ENCODE peak calls at places on chromosomes 12 and 14, in six cellular contexts. B is K562, H is GM12878, A is HCT116, C is HepG2, F is H1. Q is an unnamed sample.
A peak's percentile ranks its signal among the peaks of the same experiment; 100 is the strongest.

GRCh38 chr12:123102781-123103503 is 47.9 kb downstream of the PITPNM2 start:
- DNase-seq in C (no peak), B (no peak), H (no peak), F (no peak), A (no peak), Q (no peak)

GRCh38 chr12:75850751-75851462 is 180.7 kb downstream of the PHLDA1 start:
- DNase-seq in F (no peak), B (no peak), H (no peak), A (no peak), C (no peak), Q (no peak)

GRCh38 chr12:12983420-12984035 is 16.5 kb downstream of the HEBP1 start:
- DNase-seq in F (no peak), B (peak; percentile 29), H (no peak), C (peak; percentile 30), A (peak; percentile 33), Q (no peak)

GRCh38 chr12:913919-914718 is 35.4 kb downstream of the RAD52 start:
- DNase-seq in A (no peak), F (no peak), H (no peak), C (no peak), B (no peak), Q (no peak)

GRCh38 chr12:31966558-31967205 is 7.5 kb downstream of the RESF1 start:
- DNase-seq in F (no peak), C (no peak), H (no peak), B (no peak), A (no peak), Q (no peak)

GRCh38 chr12:13211191-13211858 is 14.8 kb downstream of the EMP1 start:
- DNase-seq in B (no peak), C (no peak), F (no peak), A (no peak), H (no peak), Q (no peak)

GRCh38 chr12:3732901-3733300 is 20.0 kb downstream of the CRACR2A start:
- DNase-seq in B (no peak), C (no peak), H (no peak), A (no peak), F (no peak), Q (no peak)

GRCh38 chr12:71415336-71416231 is 24.0 kb upstream of the LGR5 start:
- DNase-seq in B (peak; percentile 68), H (peak; percentile 7), A (peak; percentile 42), F (no peak), C (peak; percentile 60), Q (peak; percentile 58)

GRCh38 chr12:49260165-49260564 is 4.7 kb upstream of the TUBA1C start:
- DNase-seq in F (no peak), C (no peak), B (no peak), H (no peak), A (no peak), Q (no peak)

GRCh38 chr14:22002860-22003284 is 329.3 kb upstream of the OR4E1 start:
- DNase-seq in C (no peak), B (peak; percentile 40), F (no peak), A (peak; percentile 16), H (no peak), Q (no peak)

GRCh38 chr12:49043241-49043640 is 17.4 kb downstream of the KMT2D start:
- DNase-seq in A (no peak), C (no peak), B (no peak), H (no peak), F (no peak), Q (no peak)

GRCh38 chr14:36424478-36425102 is 95.4 kb downstream of the NKX2-1 start:
- DNase-seq in C (no peak), H (no peak), F (no peak), B (no peak), A (no peak), Q (no peak)

GRCh38 chr12:87509233-87509820 is 519.9 kb downstream of the C12orf50 start:
- DNase-seq in C (no peak), B (no peak), A (peak; percentile 44), H (no peak), F (no peak), Q (no peak)

GRCh38 chr12:108838194-108839010 is 19.0 kb downstream of the SSH1 start:
- DNase-seq in B (peak; percentile 89), C (peak; percentile 80), F (peak; percentile 73), H (peak; percentile 91), A (peak; percentile 97), Q (peak; percentile 73)

GRCh38 chr12:48446372-48446771 is 26.0 kb upstream of the ANP32D start:
- DNase-seq in F (no peak), A (no peak), B (no peak), C (no peak), H (no peak), Q (no peak)

GRCh38 chr14:82911930-82912329 is 1378.3 kb upstream of the SEL1L start:
- DNase-seq in B (no peak), A (no peak), F (no peak), C (no peak), H (no peak), Q (no peak)

GRCh38 chr12:6950944-6951540 is at the start of gene PTPN6:
- DNase-seq in C (no peak), H (no peak), A (no peak), B (no peak), F (no peak), Q (no peak)

GRCh38 chr14:103427485-103428443 is 42.5 kb downstream of the MARK3 start:
- DNase-seq in B (peak; percentile 92), F (peak; percentile 15), A (no peak), C (no peak), H (peak; percentile 36), Q (no peak)

GRCh38 chr12:99916555-99916954 is 68.2 kb downstream of the ANKS1B start:
- DNase-seq in B (no peak), F (no peak), H (no peak), C (no peak), A (no peak), Q (no peak)

GRCh38 chr12:60266381-60266852 is 670.6 kb downstream of the SLC16A7 start:
- DNase-seq in C (peak; percentile 76), B (no peak), A (peak; percentile 6), F (no peak), H (no peak), Q (no peak)

GRCh38 chr12:79347852-79348251 is 342.9 kb downstream of the PAWR start:
- DNase-seq in F (no peak), B (no peak), A (no peak), H (no peak), C (no peak), Q (no peak)

GRCh38 chr12:79344855-79345840 is 345.6 kb downstream of the PAWR start:
- DNase-seq in C (peak; percentile 59), A (peak; percentile 58), B (peak; percentile 41), H (peak; percentile 2), F (peak; percentile 25), Q (peak; percentile 57)
- TF ChIP-seq ZNF274 in C (no peak), A (no peak), B (no peak), H (no peak), F (no peak), Q (no peak)

GRCh38 chr14:96167224-96168148 is 37.2 kb upstream of the BDKRB2 start:
- DNase-seq in H (no peak), B (no peak), A (no peak), F (no peak), C (no peak), Q (peak; percentile 9)

GRCh38 chr14:96166475-96167223 is 38.0 kb upstream of the BDKRB2 start:
- DNase-seq in C (no peak), H (no peak), A (no peak), F (no peak), B (no peak), Q (no peak)

GRCh38 chr14:96164861-96165490 is 39.7 kb upstream of the BDKRB2 start:
- DNase-seq in B (no peak), H (no peak), F (no peak), C (no peak), A (no peak), Q (no peak)

GRCh38 chr14:96168581-96168980 is 36.1 kb upstream of the BDKRB2 start:
- DNase-seq in H (no peak), F (no peak), C (no peak), B (no peak), A (no peak), Q (no peak)

GRCh38 chr14:96165493-96166474 is 38.9 kb upstream of the BDKRB2 start:
- DNase-seq in F (no peak), C (no peak), B (no peak), A (no peak), H (no peak), Q (no peak)
- TF ChIP-seq ZNF274 in F (no peak), C (no peak), B (no peak), A (no peak), H (no peak), Q (no peak)

DNA sequence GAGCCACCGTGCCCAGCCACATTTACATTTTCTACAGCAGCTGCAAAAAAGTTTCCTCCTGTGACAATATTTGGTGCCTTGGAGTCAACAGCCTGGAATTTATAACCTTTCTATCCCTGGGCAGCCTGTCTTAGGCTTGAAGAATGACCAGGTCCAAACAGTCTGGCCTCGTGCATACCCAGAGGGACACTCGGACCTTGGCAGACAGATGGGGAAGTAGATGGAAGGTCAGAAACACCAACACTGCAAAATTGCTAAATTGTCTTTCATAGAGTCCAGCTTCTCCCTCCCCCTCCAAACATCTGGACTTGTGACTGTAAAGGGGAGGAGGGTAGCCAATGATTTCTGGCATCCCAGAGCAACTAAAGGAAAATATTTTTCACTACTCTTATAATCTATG is 79.1 kb downstream of the FOXN3 start:
- DNase-seq in H (no peak), F (no peak), B (no peak), C (no peak), A (no peak), Q (no peak)
- TF ChIP-seq ZNF274 in H (no peak), F (no peak), B (no peak), C (no peak), A (no peak), Q (no peak)

DNA sequence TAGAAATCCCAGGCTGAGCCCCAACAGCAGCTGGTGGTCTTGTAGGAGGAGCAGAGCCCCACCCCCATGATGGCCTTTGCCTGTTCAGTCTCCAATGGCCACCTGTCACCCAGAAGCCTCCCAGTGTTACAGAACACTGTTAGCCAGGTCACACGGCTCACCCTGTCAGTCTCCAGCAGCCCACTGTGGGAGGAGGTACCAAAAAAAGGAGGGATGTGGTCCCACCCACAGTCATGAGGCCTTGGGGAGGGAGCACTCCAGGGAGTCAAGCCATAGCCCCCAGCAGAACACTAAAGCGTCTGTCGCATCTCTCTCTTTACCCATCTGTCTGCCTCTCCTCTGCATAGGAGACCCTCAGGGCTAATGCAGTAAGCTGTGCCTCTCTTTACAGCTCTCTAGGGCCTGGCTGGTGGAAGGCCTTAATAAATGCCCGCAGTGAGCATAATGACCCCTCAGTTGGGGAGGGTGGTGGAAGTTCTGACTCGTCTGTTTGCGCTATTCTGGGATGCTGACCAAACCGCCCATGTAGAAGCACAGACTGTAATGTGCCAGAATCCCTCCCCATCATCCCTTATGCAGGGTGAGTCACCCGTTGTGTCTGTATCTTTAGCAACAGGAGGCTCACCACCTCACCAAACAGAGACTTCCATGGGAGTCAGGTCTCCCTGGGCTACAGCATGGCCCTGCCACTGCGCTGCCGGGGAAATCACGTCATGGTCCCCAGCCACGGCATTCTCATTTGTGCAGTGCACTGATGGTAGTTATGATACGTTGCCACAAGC is 14.6 kb downstream of the C14orf132 start:
- DNase-seq in H (no peak), C (no peak), B (no peak), A (no peak), F (no peak), Q (no peak)
- TF ChIP-seq ZNF274 in H (no peak), C (no peak), B (no peak), A (no peak), F (no peak), Q (no peak)

GRCh38 chr12:124829008-124829707 is 34.5 kb downstream of the SCARB1 start:
- DNase-seq in F (no peak), C (peak; percentile 93), H (no peak), B (peak; percentile 70), A (no peak), Q (no peak)
- TF ChIP-seq ZNF274 in F (no peak), C (no peak), H (no peak), B (no peak), A (no peak), Q (no peak)